ENCODE peak calls at places on chromosome 6, in six cellular contexts. N is hepatocyte, A is DND-41, B is right lobe of liver, F is heart left ventricle, Q is heart right ventricle. T is an unnamed sample.

GRCh38 chr6:146590492-146590891 is 8.3 kb upstream of the ADGB start:
- DNase-seq in B (no peak), A (no peak), F (no peak), Q (no peak), N (no peak), T (no peak)

GRCh38 chr6:158911746-158912158 is 88.2 kb downstream of the RSPH3 start:
- DNase-seq in F (no peak), A (no peak), B (no peak), Q (no peak), N (no peak), T (no peak)

GRCh38 chr6:37061157-37061804 is 55.8 kb downstream of the FGD2 start:
- DNase-seq in F (no peak), B (peak; percentile 95), Q (peak; percentile 31), N (no peak), A (no peak), T (peak; percentile 69)

GRCh38 chr6:52571099-52571755 is 5.6 kb downstream of the TRAM2 start:
- DNase-seq in B (no peak), N (peak; percentile 36), Q (peak; percentile 8), F (no peak), A (peak; percentile 20), T (no peak)

GRCh38 chr6:111030008-111031006 is 48.5 kb downstream of the RPF2 start:
- DNase-seq in B (peak; percentile 93), N (peak; percentile 12), A (no peak), Q (peak; percentile 36), F (peak; percentile 68), T (no peak)

GRCh38 chr6:108001696-108002231 is 43.8 kb upstream of the SEC63 start:
- DNase-seq in F (no peak), Q (no peak), B (no peak), A (no peak), N (peak; percentile 51), T (no peak)

GRCh38 chr6:29967379-29968010 is 25.2 kb downstream of the HLA-A start:
- DNase-seq in F (no peak), Q (peak; percentile 76), N (peak; percentile 66), A (no peak), B (peak; percentile 67), T (peak; percentile 80)

GRCh38 chr6:100504786-100505737 is 40.3 kb upstream of the SIM1 start:
- DNase-seq in F (no peak), B (no peak), N (peak; percentile 11), Q (no peak), A (no peak), T (no peak)

GRCh38 chr6:87277123-87277522 is 45.3 kb upstream of the SMIM8 start:
- DNase-seq in F (no peak), Q (no peak), A (no peak), N (no peak), B (no peak), T (no peak)

GRCh38 chr6:45806172-45806571 is 209.5 kb downstream of the CLIC5 start:
- DNase-seq in Q (no peak), B (no peak), A (no peak), N (no peak), F (no peak), T (no peak)

GRCh38 chr6:136067731-136068341 is 182.3 kb downstream of the MTFR2 start:
- DNase-seq in B (no peak), Q (no peak), N (no peak), A (no peak), F (no peak), T (no peak)

GRCh38 chr6:149185799-149186357 is 131.6 kb upstream of the TAB2 start:
- DNase-seq in A (no peak), N (no peak), Q (no peak), B (no peak), F (no peak), T (no peak)

GRCh38 chr6:140660295-140660694 is 1285.8 kb upstream of the CITED2 start:
- DNase-seq in B (no peak), N (no peak), F (no peak), A (no peak), Q (no peak), T (no peak)

GRCh38 chr6:125858427-125859320 is 67.9 kb downstream of the NCOA7 start:
- DNase-seq in F (no peak), A (no peak), N (peak; percentile 81), Q (peak; percentile 53), B (peak; percentile 70), T (peak; percentile 71)

GRCh38 chr6:15969236-15969778 is 159.6 kb upstream of the MYLIP start:
- DNase-seq in Q (no peak), A (no peak), B (no peak), F (no peak), N (no peak), T (no peak)

GRCh38 chr6:10030942-10031537 is 383.8 kb downstream of the TFAP2A start:
- DNase-seq in N (peak; percentile 14), F (no peak), A (no peak), Q (no peak), B (no peak), T (no peak)

GRCh38 chr6:20024316-20024673 is 187.1 kb downstream of the ID4 start:
- DNase-seq in B (no peak), Q (no peak), A (peak; percentile 28), N (no peak), F (no peak), T (no peak)

GRCh38 chr6:130098317-130098716 is 79.9 kb downstream of the L3MBTL3 start:
- DNase-seq in F (no peak), Q (no peak), B (no peak), A (no peak), N (no peak), T (no peak)
- H3K36me3 ChIP-seq in F (peaks cover 16% of the 10 kb centered on the region), Q (no peaks in the 10 kb centered on the region), B (peaks cover 10% of the 10 kb centered on the region), A (no peaks in the 10 kb centered on the region), N (no peaks in the 10 kb centered on the region), T (no peaks in the 10 kb centered on the region)

DNA sequence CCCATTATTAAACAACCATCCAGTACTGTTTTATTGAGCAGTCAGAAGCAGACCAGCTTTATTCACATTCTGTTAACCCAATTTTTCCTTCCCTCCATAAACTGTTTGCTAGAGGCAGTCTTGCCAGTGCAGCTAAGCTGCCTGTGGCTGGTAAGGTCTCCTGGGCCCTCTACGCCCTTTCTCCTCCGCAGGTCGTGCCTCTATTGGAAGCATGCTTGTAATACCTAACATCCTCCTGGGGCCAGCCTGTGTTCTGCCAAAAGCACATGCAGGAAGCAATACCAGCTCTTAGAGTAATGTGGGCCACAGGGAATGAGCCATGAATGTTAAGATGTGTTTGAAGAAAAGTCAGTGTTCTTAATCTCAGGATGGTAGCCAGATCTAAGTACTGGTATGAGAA is 30.9 kb downstream of the LY86 start:
- DNase-seq in Q (no peak), N (no peak), A (no peak), B (no peak), F (no peak), T (no peak)
- H3K36me3 ChIP-seq in Q (no peaks in the 10 kb centered on the region), N (no peaks in the 10 kb centered on the region), A (no peaks in the 10 kb centered on the region), B (no peaks in the 10 kb centered on the region), F (no peaks in the 10 kb centered on the region), T (no peaks in the 10 kb centered on the region)

DNA sequence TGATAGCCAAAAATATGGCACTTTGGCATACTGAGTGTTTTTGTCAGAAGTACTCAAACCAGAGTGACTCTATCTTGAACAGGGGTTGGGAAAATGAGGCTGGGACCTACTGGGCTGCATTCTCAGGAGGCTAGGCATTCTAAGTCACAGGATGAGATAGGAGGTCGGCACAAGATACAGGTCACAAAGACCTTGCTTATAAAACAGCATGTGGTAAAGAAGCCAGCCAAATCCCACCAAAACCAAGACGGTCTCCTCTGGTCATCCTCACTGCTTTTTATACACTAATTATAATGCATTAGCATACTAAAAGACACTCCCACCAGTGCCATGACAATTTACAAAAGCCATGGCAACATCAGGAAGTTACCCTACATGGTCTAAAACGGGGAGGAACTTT is 985.1 kb downstream of the HACE1 start:
- DNase-seq in N (no peak), Q (no peak), A (no peak), B (no peak), F (no peak), T (no peak)
- H3K36me3 ChIP-seq in N (no peaks in the 10 kb centered on the region), Q (no peaks in the 10 kb centered on the region), A (no peaks in the 10 kb centered on the region), B (no peaks in the 10 kb centered on the region), F (no peaks in the 10 kb centered on the region), T (no peaks in the 10 kb centered on the region)

DNA sequence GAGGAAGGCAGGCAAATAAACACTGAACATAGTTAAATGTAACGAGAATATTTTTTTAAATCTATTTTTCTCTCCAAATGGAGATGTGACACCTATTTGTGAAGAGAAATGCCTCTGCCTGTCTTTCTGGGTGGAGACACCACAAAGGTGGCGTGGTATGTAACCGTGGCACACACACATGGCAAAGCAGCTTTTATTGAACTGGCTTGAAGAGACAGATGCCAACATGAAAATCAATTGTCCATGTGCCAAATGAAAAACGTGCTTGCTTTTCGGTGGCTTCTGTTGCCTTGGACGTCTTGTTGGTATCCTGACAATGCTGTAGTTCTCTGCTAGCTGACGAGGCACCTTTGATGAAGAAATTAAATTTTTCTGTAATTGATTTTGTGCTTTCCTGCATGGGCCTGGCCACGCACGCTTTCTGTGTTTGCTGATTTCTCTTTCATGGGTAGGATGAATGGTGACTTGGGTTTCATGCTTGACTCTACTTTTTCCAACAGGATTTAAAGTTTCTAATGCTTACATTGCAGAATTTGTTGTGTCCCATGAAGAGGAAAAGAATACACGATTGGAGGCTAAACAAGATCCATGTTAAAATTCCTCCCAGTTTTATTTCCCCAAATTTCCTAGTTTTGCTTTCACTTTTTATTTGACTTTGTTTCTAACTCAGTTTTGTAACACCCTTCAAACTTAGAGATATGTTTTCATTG is 202.6 kb downstream of the TMEM242 start:
- DNase-seq in B (peak; percentile 65), A (no peak), F (no peak), N (no peak), Q (no peak), T (no peak)
- H3K36me3 ChIP-seq in B (no peaks in the 10 kb centered on the region), A (peaks cover 37% of the 10 kb centered on the region), F (no peaks in the 10 kb centered on the region), N (no peaks in the 10 kb centered on the region), Q (no peaks in the 10 kb centered on the region), T (no peaks in the 10 kb centered on the region)

T was measured in body of pancreas.